ENCODE peak calls at places on chromosomes 13 and 19, in five cellular contexts. One of them, this sample, is unnamed.
A peak's percentile ranks its signal among the peaks of the same experiment; 100 is the strongest.

GRCh38 chr19:35276706-35277281 is 5.5 kb upstream of the HAMP start:
- DNase-seq in activated gamma-delta T cell treated with anti-CD3 and anti-CD28 coated beads, Interleukin-2, amount 50 U/mL, for 16 hours: no peak
- DNase-seq in CD8-positive, alpha-beta memory T cell: no peak
- DNase-seq in fibroblast of mammary gland: no peak
- DNase-seq in CD4-positive, alpha-beta T cell: no peak
- DNase-seq in this sample: no peak

GRCh38 chr19:55082023-55082851 is 6.6 kb downstream of the EPS8L1 start:
- DNase-seq in CD8-positive, alpha-beta memory T cell: peak; percentile 18
- DNase-seq in activated gamma-delta T cell treated with anti-CD3 and anti-CD28 coated beads, Interleukin-2, amount 50 U/mL, for 16 hours: no peak
- DNase-seq in CD4-positive, alpha-beta T cell: peak; percentile 27
- DNase-seq in fibroblast of mammary gland: peak; percentile 57
- DNase-seq in this sample: peak; percentile 49

GRCh38 chr19:47652285-47652684 is 43.4 kb downstream of the BICRA start:
- DNase-seq in CD4-positive, alpha-beta T cell: no peak
- DNase-seq in activated gamma-delta T cell treated with anti-CD3 and anti-CD28 coated beads, Interleukin-2, amount 50 U/mL, for 16 hours: no peak
- DNase-seq in CD8-positive, alpha-beta memory T cell: no peak
- DNase-seq in fibroblast of mammary gland: no peak
- DNase-seq in this sample: no peak

GRCh38 chr19:18637644-18638630 is 1.1 kb downstream of the KLHL26 start:
- DNase-seq in fibroblast of mammary gland: no peak
- DNase-seq in activated gamma-delta T cell treated with anti-CD3 and anti-CD28 coated beads, Interleukin-2, amount 50 U/mL, for 16 hours: no peak
- DNase-seq in CD8-positive, alpha-beta memory T cell: no peak
- DNase-seq in CD4-positive, alpha-beta T cell: no peak
- DNase-seq in this sample: no peak

GRCh38 chr19:48933382-48933932 is at the start of gene DHDH:
- DNase-seq in activated gamma-delta T cell treated with anti-CD3 and anti-CD28 coated beads, Interleukin-2, amount 50 U/mL, for 16 hours: peak; percentile 69
- DNase-seq in CD4-positive, alpha-beta T cell: peak; percentile 86
- DNase-seq in fibroblast of mammary gland: peak; percentile 32
- DNase-seq in CD8-positive, alpha-beta memory T cell: peak; percentile 78
- DNase-seq in this sample: peak; percentile 40

GRCh38 chr19:54164369-54165068 is 5.0 kb upstream of the LENG1 start:
- DNase-seq in CD4-positive, alpha-beta T cell: peak; percentile 33
- DNase-seq in fibroblast of mammary gland: no peak
- DNase-seq in CD8-positive, alpha-beta memory T cell: peak; percentile 61
- DNase-seq in activated gamma-delta T cell treated with anti-CD3 and anti-CD28 coated beads, Interleukin-2, amount 50 U/mL, for 16 hours: peak; percentile 22
- DNase-seq in this sample: peak; percentile 34

GRCh38 chr13:36753176-36753575 is 65.8 kb upstream of the RFXAP start:
- DNase-seq in activated gamma-delta T cell treated with anti-CD3 and anti-CD28 coated beads, Interleukin-2, amount 50 U/mL, for 16 hours: no peak
- DNase-seq in CD8-positive, alpha-beta memory T cell: no peak
- DNase-seq in fibroblast of mammary gland: no peak
- DNase-seq in CD4-positive, alpha-beta T cell: no peak
- DNase-seq in this sample: no peak

GRCh38 chr13:67390462-67391093 is 160.4 kb upstream of the PCDH9 start:
- DNase-seq in fibroblast of mammary gland: peak; percentile 88
- DNase-seq in activated gamma-delta T cell treated with anti-CD3 and anti-CD28 coated beads, Interleukin-2, amount 50 U/mL, for 16 hours: no peak
- DNase-seq in CD8-positive, alpha-beta memory T cell: no peak
- DNase-seq in CD4-positive, alpha-beta T cell: no peak
- DNase-seq in this sample: peak; percentile 28

GRCh38 chr13:100409132-100409531 is 179.5 kb downstream of the GGACT start:
- DNase-seq in activated gamma-delta T cell treated with anti-CD3 and anti-CD28 coated beads, Interleukin-2, amount 50 U/mL, for 16 hours: no peak
- DNase-seq in fibroblast of mammary gland: peak; percentile 10
- DNase-seq in CD4-positive, alpha-beta T cell: no peak
- DNase-seq in CD8-positive, alpha-beta memory T cell: no peak
- DNase-seq in this sample: no peak

GRCh38 chr19:11881151-11881800 is 6.3 kb upstream of the ZNF69 start:
- DNase-seq in CD8-positive, alpha-beta memory T cell: peak; percentile 29
- DNase-seq in activated gamma-delta T cell treated with anti-CD3 and anti-CD28 coated beads, Interleukin-2, amount 50 U/mL, for 16 hours: peak; percentile 43
- DNase-seq in fibroblast of mammary gland: peak; percentile 55
- DNase-seq in CD4-positive, alpha-beta T cell: peak; percentile 49
- DNase-seq in this sample: peak; percentile 52